ENCODE peak calls at places on chromosomes 12 and 14, in ten cellular contexts. S, W, G, L, K, H, X, Q, C and Z are unnamed samples.

GRCh38 chr12:52052471-52053186 is 1.4 kb downstream of the NR4A1 start:
- DNase-seq in G (no peak), X (peak; percentile 50), H (no peak), C (peak; percentile 83), S (peak; percentile 35), L (no peak), Q (no peak), W (no peak), K (peak; percentile 74), Z (no peak)

GRCh38 chr12:89117448-89118034 is 234.8 kb downstream of the DUSP6 start:
- DNase-seq in Q (peak; percentile 38), L (peak; percentile 68), X (no peak), S (no peak), H (no peak), W (no peak), K (no peak), C (peak; percentile 31), G (no peak), Z (no peak)

GRCh38 chr12:26746315-26746714 is 86.7 kb downstream of the ITPR2 start:
- DNase-seq in S (no peak), C (no peak), W (peak; percentile 33), X (no peak), L (peak; percentile 35), K (peak; percentile 37), G (peak; percentile 75), Q (no peak), H (no peak), Z (peak; percentile 55)

GRCh38 chr12:102992297-102992696 is 34.8 kb downstream of the ASCL1 start:
- DNase-seq in Q (no peak), X (no peak), K (no peak), C (no peak), S (no peak), G (no peak), H (no peak), W (no peak), L (no peak), Z (no peak)

GRCh38 chr12:26124491-26125450 is at the start of gene BHLHE41:
- DNase-seq in X (peak; percentile 83), K (peak; percentile 49), G (peak; percentile 64), H (no peak), C (peak; percentile 89), L (peak; percentile 23), Q (peak; percentile 86), S (peak; percentile 82), W (no peak), Z (no peak)

GRCh38 chr12:55019784-55020183 is at the start of gene NEUROD4:
- DNase-seq in L (peak; percentile 54), W (peak; percentile 3), C (no peak), S (no peak), H (peak; percentile 39), Q (peak; percentile 53), X (peak; percentile 27), K (peak; percentile 71), G (peak; percentile 50), Z (peak; percentile 29)

GRCh38 chr12:132363661-132364347 is 34.4 kb upstream of the GALNT9 start:
- DNase-seq in H (no peak), X (no peak), S (no peak), C (peak; percentile 25), Q (peak; percentile 40), W (no peak), K (no peak), G (no peak), L (no peak), Z (no peak)

GRCh38 chr14:85549697-85550096 is 19.8 kb downstream of the FLRT2 start:
- DNase-seq in S (no peak), L (no peak), W (no peak), Q (no peak), K (peak; percentile 56), G (no peak), H (no peak), X (no peak), C (no peak), Z (no peak)

GRCh38 chr12:63915105-63915830 is 70.8 kb downstream of the SRGAP1 start:
- DNase-seq in W (no peak), Q (no peak), C (no peak), G (peak; percentile 87), H (no peak), K (peak; percentile 68), L (peak; percentile 63), X (no peak), S (no peak), Z (no peak)

GRCh38 chr12:18578191-18578590 is 159.6 kb downstream of the PLCZ1 start:
- DNase-seq in L (no peak), K (peak; percentile 16), X (no peak), G (peak; percentile 58), C (no peak), W (no peak), S (no peak), Q (no peak), H (no peak), Z (no peak)

GRCh38 chr14:64880382-64881121 is 845 bp upstream of the SPTB start:
- DNase-seq in C (peak; percentile 55), X (peak; percentile 35), G (no peak), W (no peak), K (no peak), L (peak; percentile 8), S (peak; percentile 26), H (no peak), Q (peak; percentile 56), Z (no peak)

DNA sequence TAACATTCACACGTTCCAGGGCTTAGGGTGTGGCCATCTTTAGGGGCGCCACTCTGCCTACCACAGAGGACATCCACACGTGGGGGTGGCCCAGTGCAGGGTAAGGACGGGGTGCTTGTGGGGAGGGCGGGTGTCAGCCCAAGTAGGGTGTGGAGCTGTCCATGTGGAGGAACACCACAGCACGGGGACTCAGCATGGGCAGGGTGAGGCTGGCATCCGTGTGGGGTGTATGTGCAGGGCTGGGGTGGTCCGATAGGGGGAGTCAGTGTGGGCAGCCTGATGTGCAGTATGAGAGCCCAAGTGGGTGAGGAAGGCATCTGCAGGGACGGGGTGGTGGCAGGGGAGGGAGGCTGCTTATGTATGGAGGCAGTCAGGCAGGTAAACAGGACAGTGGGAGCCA is 17.7 kb downstream of the PSMC1 start:
- DNase-seq in L (no peak), Q (no peak), C (no peak), G (no peak), K (no peak), X (no peak), H (no peak), S (no peak), W (no peak), Z (no peak)
- TF ChIP-seq CTCF in L (peak; percentile 6), Q (no peak), C (no peak), G (peak; percentile 29), K (peak; percentile 15), X (no peak), H (no peak), S (no peak), W (no peak), Z (no peak)

DNA sequence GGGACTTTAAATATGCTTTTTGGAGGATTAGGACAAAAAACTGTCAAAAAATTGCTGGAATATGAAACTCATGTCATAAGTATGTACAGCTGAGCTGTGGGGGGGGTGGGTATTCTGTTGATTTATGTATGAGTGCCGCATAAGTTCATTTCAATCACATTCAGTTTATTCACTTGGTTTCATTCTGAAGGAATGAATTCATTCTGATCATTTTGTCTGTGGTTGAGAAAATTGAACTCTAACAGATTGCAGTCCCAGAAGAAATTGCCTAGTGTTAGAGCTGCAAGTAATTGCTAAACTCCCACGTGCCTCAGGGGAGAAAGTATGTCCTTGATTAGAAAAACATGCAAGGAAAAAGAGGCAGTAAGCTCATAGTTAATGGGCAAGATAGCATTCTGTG is 442.4 kb upstream of the MGAT4C start:
- DNase-seq in X (no peak), S (no peak), C (no peak), G (peak; percentile 94), H (no peak), K (peak; percentile 69), Q (no peak), W (no peak), L (no peak), Z (no peak)
- TF ChIP-seq CTCF in X (no peak), S (no peak), C (no peak), G (no peak), H (no peak), K (no peak), Q (no peak), W (no peak), L (no peak), Z (no peak)

GRCh38 chr12:66899567-66899966 is 220.7 kb upstream of the GRIP1 start:
- DNase-seq in Q (no peak), G (no peak), W (no peak), X (no peak), C (no peak), S (no peak), K (no peak), H (no peak), L (no peak), Z (no peak)
- TF ChIP-seq CTCF in Q (no peak), G (no peak), W (no peak), X (no peak), C (no peak), S (no peak), K (no peak), H (no peak), L (no peak), Z (no peak)

GRCh38 chr12:46382425-46382973 is 9.9 kb upstream of the SLC38A2 start:
- DNase-seq in C (peak; percentile 51), S (no peak), G (no peak), X (no peak), H (no peak), L (no peak), W (no peak), K (no peak), Q (no peak), Z (no peak)

GRCh38 chr12:46385439-46385838 is 12.9 kb upstream of the SLC38A2 start:
- DNase-seq in L (peak; percentile 32), X (no peak), W (no peak), S (no peak), Q (no peak), C (no peak), K (no peak), G (no peak), H (no peak), Z (no peak)

GRCh38 chr12:46382974-46383653 is 10.5 kb upstream of the SLC38A2 start:
- DNase-seq in C (peak; percentile 98), W (peak; percentile 94), L (peak; percentile 97), X (peak; percentile 97), Q (peak; percentile 98), K (peak; percentile 99), S (peak; percentile 98), H (no peak), G (peak; percentile 98), Z (peak; percentile 82)

GRCh38 chr12:46384451-46385301 is 12.1 kb upstream of the SLC38A2 start:
- DNase-seq in X (no peak), L (no peak), Q (no peak), W (no peak), G (peak; percentile 70), C (no peak), K (peak; percentile 70), H (no peak), S (no peak), Z (no peak)

DNA sequence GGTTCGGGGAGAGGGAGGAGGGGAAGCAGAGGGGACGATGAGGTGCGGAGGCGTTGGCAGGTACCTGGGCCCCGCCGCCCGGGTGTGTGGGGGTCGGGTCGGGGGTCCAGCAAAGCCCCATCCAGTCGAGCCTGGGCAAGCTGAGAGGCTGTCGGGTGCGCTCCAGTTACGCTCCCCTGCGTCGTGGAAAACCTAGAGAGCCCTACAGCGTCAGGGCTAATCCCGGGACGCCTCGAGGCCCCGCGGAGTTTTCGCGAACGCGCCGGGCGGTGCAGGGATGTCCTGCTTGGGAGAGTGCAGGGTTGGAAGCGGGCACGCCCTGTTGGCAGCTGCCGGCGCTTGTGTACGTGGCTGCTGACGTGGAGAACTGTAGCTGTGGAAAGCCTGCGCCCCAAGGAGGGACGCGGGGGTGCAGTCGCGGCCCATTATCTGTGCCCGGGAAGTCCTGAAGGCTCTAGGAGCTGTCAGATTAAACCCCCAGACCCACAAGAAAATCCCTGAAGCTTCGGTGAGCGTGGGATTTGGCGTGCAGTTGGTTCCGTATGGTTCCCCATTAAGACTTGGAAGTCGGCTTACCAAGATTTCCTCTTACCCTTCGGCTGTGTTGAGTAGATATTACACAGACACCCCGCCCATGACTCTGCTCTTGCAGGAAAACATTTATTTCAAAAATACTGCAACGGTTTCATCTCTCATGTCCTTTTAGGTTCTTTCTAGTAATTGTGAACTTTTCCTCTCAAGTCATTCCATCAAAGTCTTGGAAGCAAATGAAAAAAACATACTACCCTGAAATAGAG is 11.3 kb upstream of the SLC38A2 start:
- DNase-seq in Q (peak; percentile 94), S (peak; percentile 94), W (peak; percentile 95), K (peak; percentile 99), G (peak; percentile 98), L (peak; percentile 92), H (no peak), C (peak; percentile 95), X (peak; percentile 94), Z (no peak)
- TF ChIP-seq CTCF in Q (peak; percentile 19), S (peak; percentile 39), W (no peak), K (no peak), G (peak; percentile 19), L (no peak), H (no peak), C (no peak), X (no peak), Z (no peak)